ENCODE peak calls at places on chromosomes 5 and 9, in ten cellular contexts. M is neural crest cell; D is GM03348; P is T-helper 1 cell; S is stimulated activated CD8-positive, alpha-beta memory T cell treated with anti-CD3 and anti-CD28 coated beads, Interleukin-4, amount 100 ng/mL, for 48 hours; B is HCT116; R is HTR-8/SVneo; W is GM23338; T is GM20000; C is activated naive CD8-positive, alpha-beta T cell treated with anti-CD3 and anti-CD28 coated beads, Interleukin-2, amount 50 U/mL, for 24 hours. U is an unnamed sample.

GRCh38 chr9:136977223-136978072 is at the start of gene PTGDS:
- DNase-seq in M (no peak), D (no peak), P (no peak), S (no peak), B (no peak), R (no peak), W (peak), T (no peak), C (no peak), U (peak)

GRCh38 chr9:86637515-86637914 is 283.3 kb upstream of the TUT7 start:
- DNase-seq in M (peak), D (peak), P (no peak), S (peak), B (no peak), R (no peak), W (peak), T (no peak), C (peak), U (peak)

GRCh38 chr5:150338546-150338945 is 19.0 kb upstream of the TCOF1 start:
- DNase-seq in M (no peak), D (no peak), P (no peak), S (no peak), B (no peak), R (no peak), W (no peak), T (no peak), C (no peak), U (no peak)

GRCh38 chr9:8978334-8978733 is 1178.8 kb upstream of the DMAC1 start:
- DNase-seq in M (no peak), D (no peak), P (no peak), S (no peak), B (no peak), R (no peak), W (peak), T (no peak), C (no peak), U (no peak)

GRCh38 chr5:177446184-177447065 is at the start of gene PRR7:
- DNase-seq in M (peak), D (peak), P (peak), S (peak), B (no peak), R (peak), W (peak), T (peak), C (peak), U (peak)

GRCh38 chr9:104911029-104911607 is 16.8 kb downstream of the ABCA1 start:
- DNase-seq in M (no peak), D (peak), P (no peak), S (no peak), B (no peak), R (no peak), W (no peak), T (no peak), C (no peak), U (peak)

GRCh38 chr5:107705390-107706014 is 34.8 kb upstream of the EFNA5 start:
- DNase-seq in M (no peak), D (peak), P (no peak), S (no peak), B (no peak), R (no peak), W (no peak), T (no peak), C (no peak), U (no peak)

GRCh38 chr9:114718801-114719221 is 36.8 kb upstream of the TEX48 start:
- DNase-seq in M (no peak), D (no peak), P (peak), S (peak), B (peak), R (no peak), W (peak), T (peak), C (peak), U (no peak)

GRCh38 chr5:172542651-172543131 is 88.4 kb upstream of the SH3PXD2B start:
- DNase-seq in M (no peak), D (no peak), P (no peak), S (no peak), B (no peak), R (no peak), W (no peak), T (no peak), C (no peak), U (no peak)

GRCh38 chr9:114836769-114837168 is 30.9 kb upstream of the TNFSF15 start:
- DNase-seq in M (no peak), D (no peak), P (no peak), S (peak), B (no peak), R (no peak), W (no peak), T (no peak), C (peak), U (no peak)

GRCh38 chr5:75886706-75887105 is 169.5 kb upstream of the POC5 start:
- DNase-seq in M (no peak), D (no peak), P (no peak), S (no peak), B (no peak), R (no peak), W (no peak), T (no peak), C (no peak), U (no peak)

GRCh38 chr5:177336112-177336511 is 15.4 kb downstream of the LMAN2 start:
- DNase-seq in M (no peak), D (no peak), P (no peak), S (peak), B (peak), R (no peak), W (peak), T (no peak), C (peak), U (peak)

GRCh38 chr9:21762064-21762463 is 40.4 kb upstream of the MTAP start:
- DNase-seq in M (no peak), D (no peak), P (no peak), S (no peak), B (no peak), R (no peak), W (no peak), T (no peak), C (no peak), U (no peak)

GRCh38 chr9:116632990-116633441 is 54.1 kb upstream of the TRIM32 start:
- DNase-seq in M (no peak), D (peak), P (no peak), S (no peak), B (no peak), R (peak), W (no peak), T (no peak), C (no peak), U (no peak)

GRCh38 chr5:95841914-95842812 is 19.6 kb upstream of the GLRX start:
- DNase-seq in M (no peak), D (peak), P (no peak), S (no peak), B (no peak), R (no peak), W (no peak), T (no peak), C (no peak), U (no peak)

GRCh38 chr5:150538007-150538917 is 30.3 kb downstream of the NDST1 start:
- DNase-seq in M (no peak), D (peak), P (no peak), S (no peak), B (no peak), R (no peak), W (no peak), T (no peak), C (no peak), U (no peak)

GRCh38 chr5:177332896-177333260 is 18.6 kb downstream of the LMAN2 start:
- DNase-seq in M (no peak), D (no peak), P (no peak), S (no peak), B (no peak), R (no peak), W (no peak), T (no peak), C (no peak), U (no peak)

GRCh38 chr5:24065786-24066185 is 558.4 kb downstream of the PRDM9 start:
- DNase-seq in M (no peak), D (no peak), P (no peak), S (no peak), B (no peak), R (no peak), W (no peak), T (no peak), C (no peak), U (no peak)

GRCh38 chr5:54895816-54896341 is 89.5 kb downstream of the ESM1 start:
- DNase-seq in M (no peak), D (peak), P (no peak), S (no peak), B (peak), R (peak), W (peak), T (no peak), C (no peak), U (peak)

GRCh38 chr5:148620696-148621095 is 33.6 kb downstream of the HTR4 start:
- DNase-seq in M (no peak), D (no peak), P (no peak), S (peak), B (no peak), R (no peak), W (no peak), T (no peak), C (no peak), U (no peak)

U was measured in left kidney.